ENCODE peak calls at places on chromosomes 7 and 10, in six cellular contexts. One of them, this sample, is unnamed. For H3K27me3, the result is how much of the 10 kb centered on the place peaks cover.

GRCh38 chr7:41809487-41810257 is 106.8 kb upstream of the INHBA start:
- DNase-seq in colonic mucosa: no peak
- DNase-seq in K562: no peak
- DNase-seq in CD8-positive, alpha-beta T cell: no peak
- DNase-seq in AG04450: no peak
- DNase-seq in astrocyte: peak
- DNase-seq in this sample: no peak

GRCh38 chr7:24783731-24784130 is 26.5 kb upstream of the GSDME start:
- DNase-seq in colonic mucosa: no peak
- DNase-seq in K562: no peak
- DNase-seq in CD8-positive, alpha-beta T cell: no peak
- DNase-seq in AG04450: no peak
- DNase-seq in astrocyte: no peak
- DNase-seq in this sample: no peak

GRCh38 chr10:26612151-26612915 is 85.2 kb upstream of the PDSS1 start:
- DNase-seq in colonic mucosa: peak
- DNase-seq in K562: no peak
- DNase-seq in CD8-positive, alpha-beta T cell: no peak
- DNase-seq in AG04450: no peak
- DNase-seq in astrocyte: no peak
- DNase-seq in this sample: no peak

GRCh38 chr10:91709394-91709798 is 76.5 kb upstream of the PPP1R3C start:
- DNase-seq in colonic mucosa: no peak
- DNase-seq in K562: no peak
- DNase-seq in CD8-positive, alpha-beta T cell: no peak
- DNase-seq in AG04450: no peak
- DNase-seq in astrocyte: peak
- DNase-seq in this sample: no peak

GRCh38 chr7:102431617-102432298 is 1.6 kb upstream of the ORAI2 start:
- DNase-seq in colonic mucosa: peak
- DNase-seq in K562: no peak
- DNase-seq in CD8-positive, alpha-beta T cell: peak
- DNase-seq in AG04450: no peak
- DNase-seq in astrocyte: no peak
- DNase-seq in this sample: no peak

GRCh38 chr10:71316081-71316785 is 2.8 kb upstream of the SLC29A3 start:
- DNase-seq in colonic mucosa: no peak
- DNase-seq in K562: no peak
- DNase-seq in CD8-positive, alpha-beta T cell: no peak
- DNase-seq in AG04450: no peak
- DNase-seq in astrocyte: no peak
- DNase-seq in this sample: no peak

GRCh38 chr10:112006831-112007230 is 176.7 kb downstream of the GPAM start:
- DNase-seq in colonic mucosa: no peak
- DNase-seq in K562: no peak
- DNase-seq in CD8-positive, alpha-beta T cell: no peak
- DNase-seq in AG04450: no peak
- DNase-seq in astrocyte: no peak
- DNase-seq in this sample: no peak

GRCh38 chr7:16688249-16688648 is 42.3 kb downstream of the BZW2 start:
- DNase-seq in colonic mucosa: no peak
- DNase-seq in K562: peak
- DNase-seq in CD8-positive, alpha-beta T cell: no peak
- DNase-seq in AG04450: no peak
- DNase-seq in astrocyte: no peak
- DNase-seq in this sample: no peak

GRCh38 chr7:146375155-146375554 is 258.6 kb downstream of the CNTNAP2 start:
- DNase-seq in colonic mucosa: no peak
- DNase-seq in K562: no peak
- DNase-seq in CD8-positive, alpha-beta T cell: no peak
- DNase-seq in AG04450: no peak
- DNase-seq in astrocyte: no peak
- DNase-seq in this sample: no peak

GRCh38 chr10:3424102-3424803 is 251.7 kb upstream of the PITRM1 start:
- DNase-seq in colonic mucosa: peak
- DNase-seq in K562: no peak
- DNase-seq in CD8-positive, alpha-beta T cell: no peak
- DNase-seq in AG04450: no peak
- DNase-seq in astrocyte: peak
- DNase-seq in this sample: peak

GRCh38 chr7:144019457-144019856 is 19.3 kb downstream of the OR6B1 start:
- DNase-seq in colonic mucosa: no peak
- DNase-seq in K562: no peak
- DNase-seq in CD8-positive, alpha-beta T cell: no peak
- DNase-seq in AG04450: peak
- DNase-seq in astrocyte: peak
- DNase-seq in this sample: peak

GRCh38 chr10:43128958-43129706 is 9.1 kb upstream of the CSGALNACT2 start:
- DNase-seq in colonic mucosa: peak
- DNase-seq in K562: peak
- DNase-seq in CD8-positive, alpha-beta T cell: no peak
- DNase-seq in AG04450: peak
- DNase-seq in astrocyte: peak
- DNase-seq in this sample: peak

GRCh38 chr10:55410415-55410885 is 609.4 kb upstream of the PCDH15 start:
- DNase-seq in colonic mucosa: peak
- DNase-seq in K562: no peak
- DNase-seq in CD8-positive, alpha-beta T cell: no peak
- DNase-seq in AG04450: no peak
- DNase-seq in astrocyte: no peak
- DNase-seq in this sample: no peak

GRCh38 chr10:120278069-120278468 is 179.0 kb upstream of the PLPP4 start:
- DNase-seq in colonic mucosa: no peak
- DNase-seq in K562: no peak
- DNase-seq in CD8-positive, alpha-beta T cell: no peak
- DNase-seq in AG04450: no peak
- DNase-seq in astrocyte: no peak
- DNase-seq in this sample: no peak

GRCh38 chr7:130838738-130839137 is 104.7 kb upstream of the KLF14 start:
- DNase-seq in colonic mucosa: no peak
- DNase-seq in K562: no peak
- DNase-seq in CD8-positive, alpha-beta T cell: no peak
- DNase-seq in AG04450: peak
- DNase-seq in astrocyte: peak
- DNase-seq in this sample: peak

GRCh38 chr7:99614495-99614894 is 2.3 kb upstream of the ZSCAN25 start:
- DNase-seq in colonic mucosa: no peak
- DNase-seq in K562: no peak
- DNase-seq in CD8-positive, alpha-beta T cell: no peak
- DNase-seq in AG04450: no peak
- DNase-seq in astrocyte: no peak
- DNase-seq in this sample: no peak

GRCh38 chr10:52954407-52954806 is 181.8 kb upstream of the MBL2 start:
- DNase-seq in colonic mucosa: no peak
- DNase-seq in K562: no peak
- DNase-seq in CD8-positive, alpha-beta T cell: no peak
- DNase-seq in AG04450: no peak
- DNase-seq in astrocyte: no peak
- DNase-seq in this sample: no peak

GRCh38 chr7:121042899-121043298 is 54.4 kb downstream of the CPED1 start:
- DNase-seq in colonic mucosa: no peak
- DNase-seq in K562: no peak
- DNase-seq in CD8-positive, alpha-beta T cell: no peak
- DNase-seq in AG04450: no peak
- DNase-seq in astrocyte: no peak
- DNase-seq in this sample: no peak

GRCh38 chr10:73768881-73769280 is 13.0 kb upstream of the CHCHD1 start:
- DNase-seq in colonic mucosa: no peak
- DNase-seq in K562: no peak
- DNase-seq in CD8-positive, alpha-beta T cell: peak
- DNase-seq in AG04450: no peak
- DNase-seq in astrocyte: no peak
- DNase-seq in this sample: no peak

GRCh38 chr7:16657656-16658279 is 11.8 kb downstream of the BZW2 start:
- DNase-seq in colonic mucosa: no peak
- DNase-seq in K562: peak
- DNase-seq in CD8-positive, alpha-beta T cell: no peak
- DNase-seq in AG04450: peak
- DNase-seq in astrocyte: peak
- DNase-seq in this sample: peak

GRCh38 chr10:3764626-3765375 is 20.2 kb downstream of the KLF6 start:
- DNase-seq in colonic mucosa: no peak
- DNase-seq in K562: no peak
- DNase-seq in CD8-positive, alpha-beta T cell: no peak
- DNase-seq in AG04450: no peak
- DNase-seq in astrocyte: peak
- DNase-seq in this sample: no peak

DNA sequence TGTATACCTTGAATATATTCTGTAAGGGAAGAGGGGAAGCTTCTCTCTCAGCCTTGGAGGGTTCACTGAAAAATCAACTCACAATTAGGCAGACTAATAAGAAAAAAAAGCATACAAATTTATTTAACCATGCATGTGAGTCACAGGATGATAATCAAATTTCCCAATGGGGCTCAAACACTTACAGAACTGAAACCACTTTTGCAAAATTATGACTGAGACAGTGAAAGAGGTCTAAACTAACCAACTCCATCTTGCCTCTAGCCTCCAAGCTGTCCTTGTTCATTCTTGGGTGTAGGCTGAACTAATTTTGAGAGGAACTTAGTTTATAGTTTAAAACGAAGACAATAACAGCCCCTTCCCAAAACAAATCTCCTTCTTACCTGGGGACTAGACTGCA is 618.3 kb upstream of the AUTS2 start:
- DNase-seq in colonic mucosa: no peak
- DNase-seq in K562: no peak
- DNase-seq in CD8-positive, alpha-beta T cell: no peak
- DNase-seq in AG04450: no peak
- DNase-seq in astrocyte: peak
- DNase-seq in this sample: no peak
- H3K27ac ChIP-seq in colonic mucosa: no peak
- H3K27ac ChIP-seq in K562: no peak
- H3K27ac ChIP-seq in CD8-positive, alpha-beta T cell: no peak
- H3K27ac ChIP-seq in AG04450: no peak
- H3K27ac ChIP-seq in astrocyte: peak
- H3K27ac ChIP-seq in this sample: no peak

DNA sequence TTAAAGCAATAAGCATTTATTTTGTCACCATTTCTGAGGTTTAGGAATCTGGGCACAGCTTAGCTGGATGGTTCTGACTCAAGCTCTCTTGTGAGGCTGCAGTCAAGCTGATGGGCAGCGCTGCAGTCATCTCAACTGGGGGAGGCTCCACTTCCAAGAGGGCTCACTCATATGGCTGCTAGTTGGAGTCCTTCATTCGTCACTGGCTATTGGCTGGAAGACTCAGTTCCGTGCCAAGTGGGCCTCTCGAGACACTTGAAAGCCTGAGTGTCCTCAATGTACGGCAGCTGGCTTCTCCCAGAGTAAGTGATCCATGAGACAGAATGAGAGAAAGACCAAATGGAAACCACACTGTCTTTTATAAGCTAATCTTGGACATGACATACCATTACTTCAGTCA is 21.6 kb upstream of the COL13A1 start:
- DNase-seq in colonic mucosa: no peak
- DNase-seq in K562: no peak
- DNase-seq in CD8-positive, alpha-beta T cell: no peak
- DNase-seq in AG04450: no peak
- DNase-seq in astrocyte: no peak
- DNase-seq in this sample: no peak
- H3K27me3 ChIP-seq in colonic mucosa: under half
- H3K27me3 ChIP-seq in K562: under half
- H3K27me3 ChIP-seq in CD8-positive, alpha-beta T cell: under half
- H3K27me3 ChIP-seq in AG04450: under half
- H3K27me3 ChIP-seq in astrocyte: under half
- H3K27me3 ChIP-seq in this sample: under half

GRCh38 chr7:139116999-139117398 is 7.5 kb upstream of the ZC3HAV1 start:
- DNase-seq in colonic mucosa: no peak
- DNase-seq in K562: no peak
- DNase-seq in CD8-positive, alpha-beta T cell: no peak
- DNase-seq in AG04450: no peak
- DNase-seq in astrocyte: no peak
- DNase-seq in this sample: no peak

GRCh38 chr7:139119486-139119849 is 9.9 kb upstream of the ZC3HAV1 start:
- DNase-seq in colonic mucosa: no peak
- DNase-seq in K562: no peak
- DNase-seq in CD8-positive, alpha-beta T cell: no peak
- DNase-seq in AG04450: no peak
- DNase-seq in astrocyte: no peak
- DNase-seq in this sample: no peak

GRCh38 chr7:139118234-139118802 is 8.8 kb upstream of the ZC3HAV1 start:
- DNase-seq in colonic mucosa: no peak
- DNase-seq in K562: peak
- DNase-seq in CD8-positive, alpha-beta T cell: no peak
- DNase-seq in AG04450: no peak
- DNase-seq in astrocyte: peak
- DNase-seq in this sample: peak

GRCh38 chr7:139117599-139118233 is 8.2 kb upstream of the ZC3HAV1 start:
- DNase-seq in colonic mucosa: no peak
- DNase-seq in K562: no peak
- DNase-seq in CD8-positive, alpha-beta T cell: no peak
- DNase-seq in AG04450: no peak
- DNase-seq in astrocyte: no peak
- DNase-seq in this sample: no peak

DNA sequence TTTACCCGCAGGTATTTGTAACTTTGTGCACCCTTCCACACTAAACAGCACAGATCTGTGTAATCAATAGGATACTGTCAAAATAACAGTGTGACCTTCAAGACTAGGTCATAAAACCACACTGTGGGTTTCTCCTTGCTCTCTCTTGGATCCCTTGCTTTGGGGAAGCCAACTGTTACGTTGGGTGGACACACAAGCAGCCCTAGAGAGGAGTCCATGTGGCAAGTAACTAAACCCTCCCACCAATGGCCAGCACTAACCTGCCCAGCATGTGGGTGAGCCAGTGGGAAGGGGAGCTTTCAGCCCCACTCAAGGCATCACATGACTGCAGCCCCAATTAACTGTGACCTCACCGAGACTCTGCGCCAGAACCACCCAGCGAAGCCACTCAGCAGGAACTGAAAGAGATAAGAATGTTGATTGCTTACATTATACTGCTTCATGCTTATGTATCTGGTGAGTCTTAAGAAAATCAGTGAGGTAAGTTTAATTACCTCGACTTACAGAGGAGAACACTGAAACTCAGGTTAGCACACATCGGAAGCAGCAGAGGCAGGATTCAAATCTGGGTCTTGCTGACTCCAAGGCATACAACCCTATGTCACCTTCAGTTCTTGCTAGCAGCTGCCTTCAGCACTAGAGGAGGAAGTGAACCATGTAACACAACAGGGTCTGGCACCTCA is 9.4 kb upstream of the ZC3HAV1 start:
- DNase-seq in colonic mucosa: peak
- DNase-seq in K562: peak
- DNase-seq in CD8-positive, alpha-beta T cell: no peak
- DNase-seq in AG04450: no peak
- DNase-seq in astrocyte: peak
- DNase-seq in this sample: no peak
- H3K4me3 ChIP-seq in colonic mucosa: no peak
- H3K4me3 ChIP-seq in K562: no peak
- H3K4me3 ChIP-seq in CD8-positive, alpha-beta T cell: peak
- H3K4me3 ChIP-seq in AG04450: no peak
- H3K4me3 ChIP-seq in astrocyte: no peak
- H3K4me3 ChIP-seq in this sample: no peak

DNA sequence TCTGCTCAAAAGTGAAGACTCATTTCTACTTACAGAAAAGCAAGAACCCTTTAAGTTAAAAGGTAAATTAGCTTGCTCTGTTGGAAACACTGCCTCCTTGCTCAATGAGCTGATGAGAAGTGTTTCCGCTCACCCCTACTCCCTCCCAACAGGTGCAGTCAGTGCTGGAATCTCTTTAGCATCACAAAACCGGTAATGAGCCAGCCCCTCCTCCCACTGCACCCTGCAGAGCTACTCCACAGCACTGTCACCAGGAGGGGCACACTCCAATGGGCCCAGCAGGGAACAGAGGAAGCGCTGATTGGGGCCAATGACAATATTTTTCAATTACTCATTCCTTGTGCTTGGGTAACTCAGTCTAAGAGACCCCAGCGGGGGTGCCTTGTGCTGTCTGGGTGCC is 262.5 kb downstream of the TCERG1L start:
- DNase-seq in colonic mucosa: no peak
- DNase-seq in K562: no peak
- DNase-seq in CD8-positive, alpha-beta T cell: no peak
- DNase-seq in AG04450: no peak
- DNase-seq in astrocyte: no peak
- DNase-seq in this sample: no peak
- H3K27ac ChIP-seq in colonic mucosa: no peak
- H3K27ac ChIP-seq in K562: no peak
- H3K27ac ChIP-seq in CD8-positive, alpha-beta T cell: no peak
- H3K27ac ChIP-seq in AG04450: no peak
- H3K27ac ChIP-seq in astrocyte: no peak
- H3K27ac ChIP-seq in this sample: no peak